ENCODE peak calls at places on chromosomes 11 and 22, in eight cellular contexts. A is kidney glomerular epithelial cell; O is neural crest cell; R is hippocampal formation; C is astrocyte of the spinal cord; H is activated CD4-positive, alpha-beta T cell treated with anti-CD3 and anti-CD28 coated beads, Interleukin-2, amount 50 U/mL, for 4 hours; T is stimulated activated CD8-positive, alpha-beta memory T cell treated with anti-CD3 and anti-CD28 coated beads, Interleukin-2, amount 100 ng/mL, for 1 hour; K is activated naive CD8-positive, alpha-beta T cell treated with anti-CD3 and anti-CD28 coated beads, Interleukin-2, amount 50 U/mL, for 16 hours. N is an unnamed sample.
A peak's percentile ranks its signal among the peaks of the same experiment; 100 is the strongest.

GRCh38 chr22:25672685-25673084 is 69.3 kb upstream of the MYO18B start:
- DNase-seq in H (no peak), A (no peak), O (no peak), T (no peak), R (no peak), C (no peak), K (no peak), N (no peak)

GRCh38 chr22:47174096-47174495 is 411.6 kb downstream of the TBC1D22A start:
- DNase-seq in H (no peak), A (no peak), R (no peak), O (no peak), C (no peak), K (no peak), T (no peak), N (peak; percentile 60)

GRCh38 chr22:17101475-17102296 is 16.9 kb downstream of the IL17RA start:
- DNase-seq in C (no peak), T (no peak), R (no peak), A (no peak), O (no peak), H (no peak), K (no peak), N (no peak)

GRCh38 chr11:76215946-76216345 is 9.6 kb upstream of the WNT11 start:
- DNase-seq in H (no peak), K (no peak), C (no peak), T (no peak), R (no peak), O (no peak), A (no peak), N (no peak)

GRCh38 chr11:28464252-28464867 is 356.2 kb downstream of the METTL15 start:
- DNase-seq in K (no peak), H (no peak), O (no peak), C (peak; percentile 58), A (no peak), R (no peak), T (no peak), N (no peak)

GRCh38 chr22:37088108-37088605 is 21.4 kb downstream of the TMPRSS6 start:
- DNase-seq in K (no peak), A (no peak), C (no peak), R (no peak), H (no peak), T (no peak), O (no peak), N (no peak)

GRCh38 chr11:83124631-83125424 is 32.1 kb upstream of the PCF11 start:
- DNase-seq in T (no peak), O (no peak), C (no peak), H (no peak), R (no peak), K (no peak), A (peak; percentile 21), N (no peak)

GRCh38 chr22:22111267-22111751 is 128.7 kb upstream of the TOP3B start:
- DNase-seq in K (no peak), T (no peak), H (no peak), C (peak; percentile 78), O (no peak), A (peak; percentile 94), R (no peak), N (no peak)

GRCh38 chr11:33178443-33179154 is 17.3 kb upstream of the CSTF3 start:
- DNase-seq in O (no peak), C (no peak), A (no peak), R (no peak), H (no peak), T (no peak), K (no peak), N (no peak)

GRCh38 chr22:39545310-39546063 is 12.9 kb upstream of the RPS19BP1 start:
- DNase-seq in A (peak; percentile 16), K (peak; percentile 24), T (peak; percentile 45), H (peak; percentile 56), R (no peak), C (peak; percentile 36), O (peak; percentile 76), N (no peak)

GRCh38 chr22:27866136-27867091 is 52.6 kb downstream of the PITPNB start:
- DNase-seq in C (peak; percentile 89), R (no peak), A (no peak), K (no peak), H (no peak), T (no peak), O (no peak), N (no peak)

GRCh38 chr11:127002669-127003259 is 2.2 kb upstream of the KIRREL3 start:
- DNase-seq in O (no peak), C (no peak), K (no peak), A (peak; percentile 1), H (no peak), R (no peak), T (no peak), N (no peak)

GRCh38 chr11:131640320-131640719 is 269.9 kb downstream of the NTM start:
- DNase-seq in K (no peak), H (no peak), R (no peak), A (no peak), O (no peak), C (no peak), T (no peak), N (no peak)

GRCh38 chr11:44939673-44940072 is 11.0 kb downstream of the TP53I11 start:
- DNase-seq in K (no peak), A (no peak), O (peak; percentile 26), T (no peak), C (no peak), H (no peak), R (no peak), N (no peak)

GRCh38 chr22:36352775-36353507 is 34.8 kb downstream of the MYH9 start:
- DNase-seq in O (no peak), A (no peak), K (no peak), H (no peak), T (no peak), R (no peak), C (peak; percentile 93), N (no peak)

GRCh38 chr11:94020777-94021615 is at the start of gene HEPHL1:
- DNase-seq in O (no peak), C (no peak), R (no peak), A (no peak), K (no peak), H (no peak), T (no peak), N (no peak)

GRCh38 chr11:58394195-58394594 is 12.5 kb downstream of the OR5B3 start:
- DNase-seq in C (peak; percentile 50), A (peak; percentile 36), R (no peak), T (no peak), H (no peak), K (no peak), O (no peak), N (no peak)

GRCh38 chr22:21082248-21082647 is 36.5 kb downstream of the LRRC74B start:
- DNase-seq in H (no peak), T (no peak), A (peak; percentile 8), R (no peak), K (no peak), C (no peak), O (no peak), N (no peak)

GRCh38 chr22:49724030-49724892 is 103.4 kb downstream of the BRD1 start:
- DNase-seq in R (no peak), O (no peak), K (no peak), T (no peak), A (no peak), H (peak; percentile 13), C (no peak), N (peak; percentile 70)

GRCh38 chr22:47374273-47374771 is 611.9 kb downstream of the TBC1D22A start:
- DNase-seq in C (no peak), A (no peak), R (no peak), O (no peak), K (no peak), T (no peak), H (no peak), N (no peak)

GRCh38 chr22:37057226-37057625 is 5.7 kb downstream of the KCTD17 start:
- DNase-seq in H (no peak), O (no peak), K (no peak), R (no peak), C (no peak), T (no peak), A (no peak), N (no peak)

GRCh38 chr11:108496643-108497256 is 1.4 kb downstream of the POGLUT3 start:
- DNase-seq in A (no peak), T (no peak), C (peak; percentile 29), R (no peak), K (no peak), O (no peak), H (no peak), N (no peak)

GRCh38 chr22:47059701-47060161 is 297.3 kb downstream of the TBC1D22A start:
- DNase-seq in K (no peak), H (no peak), T (no peak), C (peak; percentile 12), A (no peak), O (no peak), R (no peak), N (no peak)

GRCh38 chr11:68271023-68271780 is 571 bp downstream of the C11orf24 start:
- DNase-seq in A (peak; percentile 72), O (peak; percentile 57), T (no peak), C (peak; percentile 77), H (peak; percentile 56), R (no peak), K (no peak), N (no peak)

GRCh38 chr22:40178417-40179409 is 988 bp downstream of the TNRC6B start:
- DNase-seq in R (no peak), C (peak; percentile 57), T (no peak), A (peak; percentile 76), O (peak; percentile 43), H (no peak), K (no peak), N (no peak)

GRCh38 chr11:73493838-73494598 is 103.9 kb downstream of the FAM168A start:
- DNase-seq in T (no peak), K (no peak), H (no peak), R (no peak), C (peak; percentile 82), A (peak; percentile 27), O (no peak), N (no peak)

GRCh38 chr22:49629586-49630447 is 197.9 kb downstream of the BRD1 start:
- DNase-seq in C (no peak), A (no peak), T (no peak), H (no peak), K (no peak), R (no peak), O (no peak), N (no peak)

GRCh38 chr11:104531075-104531474 is 367.1 kb upstream of the PDGFD start:
- DNase-seq in H (no peak), O (no peak), A (no peak), C (no peak), R (no peak), T (no peak), K (no peak), N (no peak)

GRCh38 chr11:106091480-106092123 is 14.1 kb downstream of the AASDHPPT start:
- DNase-seq in T (no peak), O (no peak), K (no peak), H (no peak), A (peak; percentile 63), R (no peak), C (peak; percentile 87), N (no peak)

GRCh38 chr11:110711776-110712642 is at the start of gene ARHGAP20:
- DNase-seq in K (no peak), A (peak; percentile 23), C (peak; percentile 46), O (peak; percentile 48), R (peak; percentile 52), T (no peak), H (no peak), N (peak; percentile 75)

N was measured in type B pancreatic cell.